ENCODE peak calls at places on chromosomes 5 and 9, in ten cellular contexts. One of them, this sample, is unnamed.

GRCh38 chr9:130480673-130481072 is 35.9 kb downstream of the ASS1 start:
- DNase-seq in AG09319: no peak
- DNase-seq in activated CD4-positive, alpha-beta T cell treated with anti-CD3 and anti-CD28 coated beads, Interleukin-2, amount 50 U/mL, for 1 hour: no peak
- DNase-seq in stimulated activated CD4-positive, alpha-beta T cell treated with anti-CD3 and anti-CD28 coated beads, TNF-alpha, amount 100 ng/mL, for 24 hours: no peak
- DNase-seq in activated gamma-delta T cell: no peak
- DNase-seq in stimulated activated CD8-positive, alpha-beta memory T cell treated with anti-CD3 and anti-CD28 coated beads, Interleukin-12 subunit alpha, Interleukin-12 subunit beta, amount 100 ng/mL, for 1 hour: no peak
- DNase-seq in A172: no peak
- DNase-seq in activated T-cell treated with anti-CD3 and anti-CD28 coated beads for 1 hour: no peak
- DNase-seq in amniotic stem cell: no peak
- DNase-seq in AG08395: no peak
- DNase-seq in this sample: no peak

GRCh38 chr9:77770340-77770739 is 122.2 kb upstream of the GNA14 start:
- DNase-seq in AG09319: no peak
- DNase-seq in activated CD4-positive, alpha-beta T cell treated with anti-CD3 and anti-CD28 coated beads, Interleukin-2, amount 50 U/mL, for 1 hour: no peak
- DNase-seq in stimulated activated CD4-positive, alpha-beta T cell treated with anti-CD3 and anti-CD28 coated beads, TNF-alpha, amount 100 ng/mL, for 24 hours: no peak
- DNase-seq in activated gamma-delta T cell: no peak
- DNase-seq in stimulated activated CD8-positive, alpha-beta memory T cell treated with anti-CD3 and anti-CD28 coated beads, Interleukin-12 subunit alpha, Interleukin-12 subunit beta, amount 100 ng/mL, for 1 hour: no peak
- DNase-seq in A172: no peak
- DNase-seq in activated T-cell treated with anti-CD3 and anti-CD28 coated beads for 1 hour: no peak
- DNase-seq in amniotic stem cell: no peak
- DNase-seq in AG08395: no peak
- DNase-seq in this sample: no peak

GRCh38 chr5:151496041-151496484 is 48.7 kb downstream of the SLC36A1 start:
- DNase-seq in AG09319: no peak
- DNase-seq in activated CD4-positive, alpha-beta T cell treated with anti-CD3 and anti-CD28 coated beads, Interleukin-2, amount 50 U/mL, for 1 hour: no peak
- DNase-seq in stimulated activated CD4-positive, alpha-beta T cell treated with anti-CD3 and anti-CD28 coated beads, TNF-alpha, amount 100 ng/mL, for 24 hours: no peak
- DNase-seq in activated gamma-delta T cell: no peak
- DNase-seq in stimulated activated CD8-positive, alpha-beta memory T cell treated with anti-CD3 and anti-CD28 coated beads, Interleukin-12 subunit alpha, Interleukin-12 subunit beta, amount 100 ng/mL, for 1 hour: no peak
- DNase-seq in A172: no peak
- DNase-seq in activated T-cell treated with anti-CD3 and anti-CD28 coated beads for 1 hour: no peak
- DNase-seq in amniotic stem cell: no peak
- DNase-seq in AG08395: no peak
- DNase-seq in this sample: no peak

GRCh38 chr9:21684231-21684630 is 118.2 kb upstream of the MTAP start:
- DNase-seq in AG09319: no peak
- DNase-seq in activated CD4-positive, alpha-beta T cell treated with anti-CD3 and anti-CD28 coated beads, Interleukin-2, amount 50 U/mL, for 1 hour: no peak
- DNase-seq in stimulated activated CD4-positive, alpha-beta T cell treated with anti-CD3 and anti-CD28 coated beads, TNF-alpha, amount 100 ng/mL, for 24 hours: no peak
- DNase-seq in activated gamma-delta T cell: no peak
- DNase-seq in stimulated activated CD8-positive, alpha-beta memory T cell treated with anti-CD3 and anti-CD28 coated beads, Interleukin-12 subunit alpha, Interleukin-12 subunit beta, amount 100 ng/mL, for 1 hour: no peak
- DNase-seq in A172: no peak
- DNase-seq in activated T-cell treated with anti-CD3 and anti-CD28 coated beads for 1 hour: no peak
- DNase-seq in amniotic stem cell: no peak
- DNase-seq in AG08395: no peak
- DNase-seq in this sample: no peak

GRCh38 chr5:87097664-87098063 is 170.0 kb upstream of the RASA1 start:
- DNase-seq in AG09319: no peak
- DNase-seq in activated CD4-positive, alpha-beta T cell treated with anti-CD3 and anti-CD28 coated beads, Interleukin-2, amount 50 U/mL, for 1 hour: no peak
- DNase-seq in stimulated activated CD4-positive, alpha-beta T cell treated with anti-CD3 and anti-CD28 coated beads, TNF-alpha, amount 100 ng/mL, for 24 hours: no peak
- DNase-seq in activated gamma-delta T cell: no peak
- DNase-seq in stimulated activated CD8-positive, alpha-beta memory T cell treated with anti-CD3 and anti-CD28 coated beads, Interleukin-12 subunit alpha, Interleukin-12 subunit beta, amount 100 ng/mL, for 1 hour: no peak
- DNase-seq in A172: no peak
- DNase-seq in activated T-cell treated with anti-CD3 and anti-CD28 coated beads for 1 hour: no peak
- DNase-seq in amniotic stem cell: no peak
- DNase-seq in AG08395: no peak
- DNase-seq in this sample: no peak

GRCh38 chr9:72843525-72844439 is 109.1 kb downstream of the ALDH1A1 start:
- DNase-seq in AG09319: no peak
- DNase-seq in activated CD4-positive, alpha-beta T cell treated with anti-CD3 and anti-CD28 coated beads, Interleukin-2, amount 50 U/mL, for 1 hour: no peak
- DNase-seq in stimulated activated CD4-positive, alpha-beta T cell treated with anti-CD3 and anti-CD28 coated beads, TNF-alpha, amount 100 ng/mL, for 24 hours: no peak
- DNase-seq in activated gamma-delta T cell: no peak
- DNase-seq in stimulated activated CD8-positive, alpha-beta memory T cell treated with anti-CD3 and anti-CD28 coated beads, Interleukin-12 subunit alpha, Interleukin-12 subunit beta, amount 100 ng/mL, for 1 hour: no peak
- DNase-seq in A172: no peak
- DNase-seq in activated T-cell treated with anti-CD3 and anti-CD28 coated beads for 1 hour: no peak
- DNase-seq in amniotic stem cell: no peak
- DNase-seq in AG08395: no peak
- DNase-seq in this sample: no peak

GRCh38 chr5:73909474-73909873 is 283.5 kb downstream of the ARHGEF28 start:
- DNase-seq in AG09319: no peak
- DNase-seq in activated CD4-positive, alpha-beta T cell treated with anti-CD3 and anti-CD28 coated beads, Interleukin-2, amount 50 U/mL, for 1 hour: no peak
- DNase-seq in stimulated activated CD4-positive, alpha-beta T cell treated with anti-CD3 and anti-CD28 coated beads, TNF-alpha, amount 100 ng/mL, for 24 hours: no peak
- DNase-seq in activated gamma-delta T cell: peak
- DNase-seq in stimulated activated CD8-positive, alpha-beta memory T cell treated with anti-CD3 and anti-CD28 coated beads, Interleukin-12 subunit alpha, Interleukin-12 subunit beta, amount 100 ng/mL, for 1 hour: no peak
- DNase-seq in A172: no peak
- DNase-seq in activated T-cell treated with anti-CD3 and anti-CD28 coated beads for 1 hour: no peak
- DNase-seq in amniotic stem cell: no peak
- DNase-seq in AG08395: no peak
- DNase-seq in this sample: no peak

GRCh38 chr5:178418471-178419010 is 171.7 kb downstream of the COL23A1 start:
- DNase-seq in AG09319: no peak
- DNase-seq in activated CD4-positive, alpha-beta T cell treated with anti-CD3 and anti-CD28 coated beads, Interleukin-2, amount 50 U/mL, for 1 hour: no peak
- DNase-seq in stimulated activated CD4-positive, alpha-beta T cell treated with anti-CD3 and anti-CD28 coated beads, TNF-alpha, amount 100 ng/mL, for 24 hours: no peak
- DNase-seq in activated gamma-delta T cell: no peak
- DNase-seq in stimulated activated CD8-positive, alpha-beta memory T cell treated with anti-CD3 and anti-CD28 coated beads, Interleukin-12 subunit alpha, Interleukin-12 subunit beta, amount 100 ng/mL, for 1 hour: no peak
- DNase-seq in A172: no peak
- DNase-seq in activated T-cell treated with anti-CD3 and anti-CD28 coated beads for 1 hour: no peak
- DNase-seq in amniotic stem cell: no peak
- DNase-seq in AG08395: no peak
- DNase-seq in this sample: no peak

GRCh38 chr5:78549043-78549442 is 99.5 kb downstream of the LHFPL2 start:
- DNase-seq in AG09319: no peak
- DNase-seq in activated CD4-positive, alpha-beta T cell treated with anti-CD3 and anti-CD28 coated beads, Interleukin-2, amount 50 U/mL, for 1 hour: no peak
- DNase-seq in stimulated activated CD4-positive, alpha-beta T cell treated with anti-CD3 and anti-CD28 coated beads, TNF-alpha, amount 100 ng/mL, for 24 hours: no peak
- DNase-seq in activated gamma-delta T cell: no peak
- DNase-seq in stimulated activated CD8-positive, alpha-beta memory T cell treated with anti-CD3 and anti-CD28 coated beads, Interleukin-12 subunit alpha, Interleukin-12 subunit beta, amount 100 ng/mL, for 1 hour: no peak
- DNase-seq in A172: no peak
- DNase-seq in activated T-cell treated with anti-CD3 and anti-CD28 coated beads for 1 hour: no peak
- DNase-seq in amniotic stem cell: no peak
- DNase-seq in AG08395: no peak
- DNase-seq in this sample: no peak

GRCh38 chr5:464446-464842 is 21.5 kb downstream of the EXOC3 start:
- DNase-seq in AG09319: no peak
- DNase-seq in activated CD4-positive, alpha-beta T cell treated with anti-CD3 and anti-CD28 coated beads, Interleukin-2, amount 50 U/mL, for 1 hour: no peak
- DNase-seq in stimulated activated CD4-positive, alpha-beta T cell treated with anti-CD3 and anti-CD28 coated beads, TNF-alpha, amount 100 ng/mL, for 24 hours: no peak
- DNase-seq in activated gamma-delta T cell: no peak
- DNase-seq in stimulated activated CD8-positive, alpha-beta memory T cell treated with anti-CD3 and anti-CD28 coated beads, Interleukin-12 subunit alpha, Interleukin-12 subunit beta, amount 100 ng/mL, for 1 hour: no peak
- DNase-seq in A172: no peak
- DNase-seq in activated T-cell treated with anti-CD3 and anti-CD28 coated beads for 1 hour: no peak
- DNase-seq in amniotic stem cell: no peak
- DNase-seq in AG08395: no peak
- DNase-seq in this sample: no peak

GRCh38 chr5:113122053-113122452 is 145.5 kb downstream of the DCP2 start:
- DNase-seq in AG09319: peak
- DNase-seq in activated CD4-positive, alpha-beta T cell treated with anti-CD3 and anti-CD28 coated beads, Interleukin-2, amount 50 U/mL, for 1 hour: no peak
- DNase-seq in stimulated activated CD4-positive, alpha-beta T cell treated with anti-CD3 and anti-CD28 coated beads, TNF-alpha, amount 100 ng/mL, for 24 hours: no peak
- DNase-seq in activated gamma-delta T cell: no peak
- DNase-seq in stimulated activated CD8-positive, alpha-beta memory T cell treated with anti-CD3 and anti-CD28 coated beads, Interleukin-12 subunit alpha, Interleukin-12 subunit beta, amount 100 ng/mL, for 1 hour: no peak
- DNase-seq in A172: no peak
- DNase-seq in activated T-cell treated with anti-CD3 and anti-CD28 coated beads for 1 hour: no peak
- DNase-seq in amniotic stem cell: no peak
- DNase-seq in AG08395: peak
- DNase-seq in this sample: no peak

GRCh38 chr9:2638871-2639673 is 17.5 kb downstream of the VLDLR start:
- DNase-seq in AG09319: no peak
- DNase-seq in activated CD4-positive, alpha-beta T cell treated with anti-CD3 and anti-CD28 coated beads, Interleukin-2, amount 50 U/mL, for 1 hour: no peak
- DNase-seq in stimulated activated CD4-positive, alpha-beta T cell treated with anti-CD3 and anti-CD28 coated beads, TNF-alpha, amount 100 ng/mL, for 24 hours: no peak
- DNase-seq in activated gamma-delta T cell: no peak
- DNase-seq in stimulated activated CD8-positive, alpha-beta memory T cell treated with anti-CD3 and anti-CD28 coated beads, Interleukin-12 subunit alpha, Interleukin-12 subunit beta, amount 100 ng/mL, for 1 hour: no peak
- DNase-seq in A172: no peak
- DNase-seq in activated T-cell treated with anti-CD3 and anti-CD28 coated beads for 1 hour: no peak
- DNase-seq in amniotic stem cell: no peak
- DNase-seq in AG08395: no peak
- DNase-seq in this sample: no peak

GRCh38 chr5:2708132-2708531 is 43.3 kb downstream of the IRX2 start:
- DNase-seq in AG09319: no peak
- DNase-seq in activated CD4-positive, alpha-beta T cell treated with anti-CD3 and anti-CD28 coated beads, Interleukin-2, amount 50 U/mL, for 1 hour: no peak
- DNase-seq in stimulated activated CD4-positive, alpha-beta T cell treated with anti-CD3 and anti-CD28 coated beads, TNF-alpha, amount 100 ng/mL, for 24 hours: no peak
- DNase-seq in activated gamma-delta T cell: no peak
- DNase-seq in stimulated activated CD8-positive, alpha-beta memory T cell treated with anti-CD3 and anti-CD28 coated beads, Interleukin-12 subunit alpha, Interleukin-12 subunit beta, amount 100 ng/mL, for 1 hour: no peak
- DNase-seq in A172: no peak
- DNase-seq in activated T-cell treated with anti-CD3 and anti-CD28 coated beads for 1 hour: no peak
- DNase-seq in amniotic stem cell: no peak
- DNase-seq in AG08395: no peak
- DNase-seq in this sample: no peak

GRCh38 chr5:163913548-163913947 is 408.1 kb downstream of the MAT2B start:
- DNase-seq in AG09319: no peak
- DNase-seq in activated CD4-positive, alpha-beta T cell treated with anti-CD3 and anti-CD28 coated beads, Interleukin-2, amount 50 U/mL, for 1 hour: no peak
- DNase-seq in stimulated activated CD4-positive, alpha-beta T cell treated with anti-CD3 and anti-CD28 coated beads, TNF-alpha, amount 100 ng/mL, for 24 hours: no peak
- DNase-seq in activated gamma-delta T cell: no peak
- DNase-seq in stimulated activated CD8-positive, alpha-beta memory T cell treated with anti-CD3 and anti-CD28 coated beads, Interleukin-12 subunit alpha, Interleukin-12 subunit beta, amount 100 ng/mL, for 1 hour: no peak
- DNase-seq in A172: no peak
- DNase-seq in activated T-cell treated with anti-CD3 and anti-CD28 coated beads for 1 hour: no peak
- DNase-seq in amniotic stem cell: no peak
- DNase-seq in AG08395: no peak
- DNase-seq in this sample: no peak

GRCh38 chr5:120152472-120152871 is 311.6 kb upstream of the PRR16 start:
- DNase-seq in AG09319: peak
- DNase-seq in activated CD4-positive, alpha-beta T cell treated with anti-CD3 and anti-CD28 coated beads, Interleukin-2, amount 50 U/mL, for 1 hour: no peak
- DNase-seq in stimulated activated CD4-positive, alpha-beta T cell treated with anti-CD3 and anti-CD28 coated beads, TNF-alpha, amount 100 ng/mL, for 24 hours: no peak
- DNase-seq in activated gamma-delta T cell: no peak
- DNase-seq in stimulated activated CD8-positive, alpha-beta memory T cell treated with anti-CD3 and anti-CD28 coated beads, Interleukin-12 subunit alpha, Interleukin-12 subunit beta, amount 100 ng/mL, for 1 hour: no peak
- DNase-seq in A172: peak
- DNase-seq in activated T-cell treated with anti-CD3 and anti-CD28 coated beads for 1 hour: no peak
- DNase-seq in amniotic stem cell: peak
- DNase-seq in AG08395: peak
- DNase-seq in this sample: no peak

GRCh38 chr5:191036-191948 is at the start of gene LRRC14B:
- DNase-seq in AG09319: no peak
- DNase-seq in activated CD4-positive, alpha-beta T cell treated with anti-CD3 and anti-CD28 coated beads, Interleukin-2, amount 50 U/mL, for 1 hour: peak
- DNase-seq in stimulated activated CD4-positive, alpha-beta T cell treated with anti-CD3 and anti-CD28 coated beads, TNF-alpha, amount 100 ng/mL, for 24 hours: no peak
- DNase-seq in activated gamma-delta T cell: no peak
- DNase-seq in stimulated activated CD8-positive, alpha-beta memory T cell treated with anti-CD3 and anti-CD28 coated beads, Interleukin-12 subunit alpha, Interleukin-12 subunit beta, amount 100 ng/mL, for 1 hour: no peak
- DNase-seq in A172: no peak
- DNase-seq in activated T-cell treated with anti-CD3 and anti-CD28 coated beads for 1 hour: no peak
- DNase-seq in amniotic stem cell: no peak
- DNase-seq in AG08395: no peak
- DNase-seq in this sample: no peak

GRCh38 chr5:102666164-102666951 is 88.7 kb upstream of the PAM start:
- DNase-seq in AG09319: no peak
- DNase-seq in activated CD4-positive, alpha-beta T cell treated with anti-CD3 and anti-CD28 coated beads, Interleukin-2, amount 50 U/mL, for 1 hour: no peak
- DNase-seq in stimulated activated CD4-positive, alpha-beta T cell treated with anti-CD3 and anti-CD28 coated beads, TNF-alpha, amount 100 ng/mL, for 24 hours: no peak
- DNase-seq in activated gamma-delta T cell: no peak
- DNase-seq in stimulated activated CD8-positive, alpha-beta memory T cell treated with anti-CD3 and anti-CD28 coated beads, Interleukin-12 subunit alpha, Interleukin-12 subunit beta, amount 100 ng/mL, for 1 hour: no peak
- DNase-seq in A172: no peak
- DNase-seq in activated T-cell treated with anti-CD3 and anti-CD28 coated beads for 1 hour: no peak
- DNase-seq in amniotic stem cell: no peak
- DNase-seq in AG08395: peak
- DNase-seq in this sample: no peak

GRCh38 chr5:101390317-101390908 is 487.3 kb upstream of the ST8SIA4 start:
- DNase-seq in AG09319: peak
- DNase-seq in activated CD4-positive, alpha-beta T cell treated with anti-CD3 and anti-CD28 coated beads, Interleukin-2, amount 50 U/mL, for 1 hour: no peak
- DNase-seq in stimulated activated CD4-positive, alpha-beta T cell treated with anti-CD3 and anti-CD28 coated beads, TNF-alpha, amount 100 ng/mL, for 24 hours: no peak
- DNase-seq in activated gamma-delta T cell: no peak
- DNase-seq in stimulated activated CD8-positive, alpha-beta memory T cell treated with anti-CD3 and anti-CD28 coated beads, Interleukin-12 subunit alpha, Interleukin-12 subunit beta, amount 100 ng/mL, for 1 hour: no peak
- DNase-seq in A172: peak
- DNase-seq in activated T-cell treated with anti-CD3 and anti-CD28 coated beads for 1 hour: no peak
- DNase-seq in amniotic stem cell: peak
- DNase-seq in AG08395: peak
- DNase-seq in this sample: no peak

GRCh38 chr5:150112211-150113046 is 26.1 kb upstream of the CSF1R start:
- DNase-seq in AG09319: peak
- DNase-seq in activated CD4-positive, alpha-beta T cell treated with anti-CD3 and anti-CD28 coated beads, Interleukin-2, amount 50 U/mL, for 1 hour: no peak
- DNase-seq in stimulated activated CD4-positive, alpha-beta T cell treated with anti-CD3 and anti-CD28 coated beads, TNF-alpha, amount 100 ng/mL, for 24 hours: no peak
- DNase-seq in activated gamma-delta T cell: no peak
- DNase-seq in stimulated activated CD8-positive, alpha-beta memory T cell treated with anti-CD3 and anti-CD28 coated beads, Interleukin-12 subunit alpha, Interleukin-12 subunit beta, amount 100 ng/mL, for 1 hour: no peak
- DNase-seq in A172: peak
- DNase-seq in activated T-cell treated with anti-CD3 and anti-CD28 coated beads for 1 hour: no peak
- DNase-seq in amniotic stem cell: peak
- DNase-seq in AG08395: peak
- DNase-seq in this sample: no peak

GRCh38 chr5:56876325-56876724 is 33.1 kb upstream of the SETD9 start:
- DNase-seq in AG09319: no peak
- DNase-seq in activated CD4-positive, alpha-beta T cell treated with anti-CD3 and anti-CD28 coated beads, Interleukin-2, amount 50 U/mL, for 1 hour: no peak
- DNase-seq in stimulated activated CD4-positive, alpha-beta T cell treated with anti-CD3 and anti-CD28 coated beads, TNF-alpha, amount 100 ng/mL, for 24 hours: no peak
- DNase-seq in activated gamma-delta T cell: no peak
- DNase-seq in stimulated activated CD8-positive, alpha-beta memory T cell treated with anti-CD3 and anti-CD28 coated beads, Interleukin-12 subunit alpha, Interleukin-12 subunit beta, amount 100 ng/mL, for 1 hour: no peak
- DNase-seq in A172: peak
- DNase-seq in activated T-cell treated with anti-CD3 and anti-CD28 coated beads for 1 hour: no peak
- DNase-seq in amniotic stem cell: no peak
- DNase-seq in AG08395: no peak
- DNase-seq in this sample: no peak

GRCh38 chr5:43227655-43228054 is 35.6 kb downstream of the NIM1K start:
- DNase-seq in AG09319: peak
- DNase-seq in activated CD4-positive, alpha-beta T cell treated with anti-CD3 and anti-CD28 coated beads, Interleukin-2, amount 50 U/mL, for 1 hour: no peak
- DNase-seq in stimulated activated CD4-positive, alpha-beta T cell treated with anti-CD3 and anti-CD28 coated beads, TNF-alpha, amount 100 ng/mL, for 24 hours: no peak
- DNase-seq in activated gamma-delta T cell: no peak
- DNase-seq in stimulated activated CD8-positive, alpha-beta memory T cell treated with anti-CD3 and anti-CD28 coated beads, Interleukin-12 subunit alpha, Interleukin-12 subunit beta, amount 100 ng/mL, for 1 hour: no peak
- DNase-seq in A172: peak
- DNase-seq in activated T-cell treated with anti-CD3 and anti-CD28 coated beads for 1 hour: no peak
- DNase-seq in amniotic stem cell: no peak
- DNase-seq in AG08395: peak
- DNase-seq in this sample: no peak

GRCh38 chr9:78575041-78575440 is 278.1 kb downstream of the PSAT1 start:
- DNase-seq in AG09319: no peak
- DNase-seq in activated CD4-positive, alpha-beta T cell treated with anti-CD3 and anti-CD28 coated beads, Interleukin-2, amount 50 U/mL, for 1 hour: no peak
- DNase-seq in stimulated activated CD4-positive, alpha-beta T cell treated with anti-CD3 and anti-CD28 coated beads, TNF-alpha, amount 100 ng/mL, for 24 hours: no peak
- DNase-seq in activated gamma-delta T cell: no peak
- DNase-seq in stimulated activated CD8-positive, alpha-beta memory T cell treated with anti-CD3 and anti-CD28 coated beads, Interleukin-12 subunit alpha, Interleukin-12 subunit beta, amount 100 ng/mL, for 1 hour: no peak
- DNase-seq in A172: peak
- DNase-seq in activated T-cell treated with anti-CD3 and anti-CD28 coated beads for 1 hour: no peak
- DNase-seq in amniotic stem cell: no peak
- DNase-seq in AG08395: no peak
- DNase-seq in this sample: no peak

GRCh38 chr5:150131978-150132694 is 23.5 kb downstream of the PDGFRB start:
- DNase-seq in AG09319: no peak
- DNase-seq in activated CD4-positive, alpha-beta T cell treated with anti-CD3 and anti-CD28 coated beads, Interleukin-2, amount 50 U/mL, for 1 hour: no peak
- DNase-seq in stimulated activated CD4-positive, alpha-beta T cell treated with anti-CD3 and anti-CD28 coated beads, TNF-alpha, amount 100 ng/mL, for 24 hours: no peak
- DNase-seq in activated gamma-delta T cell: no peak
- DNase-seq in stimulated activated CD8-positive, alpha-beta memory T cell treated with anti-CD3 and anti-CD28 coated beads, Interleukin-12 subunit alpha, Interleukin-12 subunit beta, amount 100 ng/mL, for 1 hour: no peak
- DNase-seq in A172: peak
- DNase-seq in activated T-cell treated with anti-CD3 and anti-CD28 coated beads for 1 hour: no peak
- DNase-seq in amniotic stem cell: no peak
- DNase-seq in AG08395: peak
- DNase-seq in this sample: no peak

GRCh38 chr9:92954078-92954861 is 6.9 kb downstream of the FGD3 start:
- DNase-seq in AG09319: no peak
- DNase-seq in activated CD4-positive, alpha-beta T cell treated with anti-CD3 and anti-CD28 coated beads, Interleukin-2, amount 50 U/mL, for 1 hour: peak
- DNase-seq in stimulated activated CD4-positive, alpha-beta T cell treated with anti-CD3 and anti-CD28 coated beads, TNF-alpha, amount 100 ng/mL, for 24 hours: peak
- DNase-seq in activated gamma-delta T cell: no peak
- DNase-seq in stimulated activated CD8-positive, alpha-beta memory T cell treated with anti-CD3 and anti-CD28 coated beads, Interleukin-12 subunit alpha, Interleukin-12 subunit beta, amount 100 ng/mL, for 1 hour: peak
- DNase-seq in A172: peak
- DNase-seq in activated T-cell treated with anti-CD3 and anti-CD28 coated beads for 1 hour: peak
- DNase-seq in amniotic stem cell: no peak
- DNase-seq in AG08395: peak
- DNase-seq in this sample: peak

GRCh38 chr5:122401991-122402710 is 90.1 kb downstream of the SNCAIP start:
- DNase-seq in AG09319: no peak
- DNase-seq in activated CD4-positive, alpha-beta T cell treated with anti-CD3 and anti-CD28 coated beads, Interleukin-2, amount 50 U/mL, for 1 hour: no peak
- DNase-seq in stimulated activated CD4-positive, alpha-beta T cell treated with anti-CD3 and anti-CD28 coated beads, TNF-alpha, amount 100 ng/mL, for 24 hours: no peak
- DNase-seq in activated gamma-delta T cell: no peak
- DNase-seq in stimulated activated CD8-positive, alpha-beta memory T cell treated with anti-CD3 and anti-CD28 coated beads, Interleukin-12 subunit alpha, Interleukin-12 subunit beta, amount 100 ng/mL, for 1 hour: no peak
- DNase-seq in A172: no peak
- DNase-seq in activated T-cell treated with anti-CD3 and anti-CD28 coated beads for 1 hour: no peak
- DNase-seq in amniotic stem cell: no peak
- DNase-seq in AG08395: no peak
- DNase-seq in this sample: no peak

GRCh38 chr5:34676409-34676808 is 20.3 kb downstream of the RAI14 start:
- DNase-seq in AG09319: no peak
- DNase-seq in activated CD4-positive, alpha-beta T cell treated with anti-CD3 and anti-CD28 coated beads, Interleukin-2, amount 50 U/mL, for 1 hour: no peak
- DNase-seq in stimulated activated CD4-positive, alpha-beta T cell treated with anti-CD3 and anti-CD28 coated beads, TNF-alpha, amount 100 ng/mL, for 24 hours: no peak
- DNase-seq in activated gamma-delta T cell: no peak
- DNase-seq in stimulated activated CD8-positive, alpha-beta memory T cell treated with anti-CD3 and anti-CD28 coated beads, Interleukin-12 subunit alpha, Interleukin-12 subunit beta, amount 100 ng/mL, for 1 hour: no peak
- DNase-seq in A172: no peak
- DNase-seq in activated T-cell treated with anti-CD3 and anti-CD28 coated beads for 1 hour: no peak
- DNase-seq in amniotic stem cell: no peak
- DNase-seq in AG08395: no peak
- DNase-seq in this sample: no peak

GRCh38 chr9:1978941-1979340 is 36.2 kb upstream of the SMARCA2 start:
- DNase-seq in AG09319: peak
- DNase-seq in activated CD4-positive, alpha-beta T cell treated with anti-CD3 and anti-CD28 coated beads, Interleukin-2, amount 50 U/mL, for 1 hour: no peak
- DNase-seq in stimulated activated CD4-positive, alpha-beta T cell treated with anti-CD3 and anti-CD28 coated beads, TNF-alpha, amount 100 ng/mL, for 24 hours: no peak
- DNase-seq in activated gamma-delta T cell: no peak
- DNase-seq in stimulated activated CD8-positive, alpha-beta memory T cell treated with anti-CD3 and anti-CD28 coated beads, Interleukin-12 subunit alpha, Interleukin-12 subunit beta, amount 100 ng/mL, for 1 hour: no peak
- DNase-seq in A172: no peak
- DNase-seq in activated T-cell treated with anti-CD3 and anti-CD28 coated beads for 1 hour: no peak
- DNase-seq in amniotic stem cell: no peak
- DNase-seq in AG08395: peak
- DNase-seq in this sample: no peak

GRCh38 chr5:68053202-68053601 is 162.4 kb upstream of the PIK3R1 start:
- DNase-seq in AG09319: no peak
- DNase-seq in activated CD4-positive, alpha-beta T cell treated with anti-CD3 and anti-CD28 coated beads, Interleukin-2, amount 50 U/mL, for 1 hour: no peak
- DNase-seq in stimulated activated CD4-positive, alpha-beta T cell treated with anti-CD3 and anti-CD28 coated beads, TNF-alpha, amount 100 ng/mL, for 24 hours: no peak
- DNase-seq in activated gamma-delta T cell: no peak
- DNase-seq in stimulated activated CD8-positive, alpha-beta memory T cell treated with anti-CD3 and anti-CD28 coated beads, Interleukin-12 subunit alpha, Interleukin-12 subunit beta, amount 100 ng/mL, for 1 hour: no peak
- DNase-seq in A172: peak
- DNase-seq in activated T-cell treated with anti-CD3 and anti-CD28 coated beads for 1 hour: no peak
- DNase-seq in amniotic stem cell: no peak
- DNase-seq in AG08395: no peak
- DNase-seq in this sample: no peak

This sample was measured in effector memory CD8-positive, alpha-beta T cell.